ENCODE peak calls at places on chromosomes 5 and 9, in nine cellular contexts. C, N, P, R, Y, Q, E, W and M are unnamed samples.

GRCh38 chr5:142427529-142427928 is 102.7 kb upstream of the SPRY4 start:
- DNase-seq in C (no peak), N (no peak), P (no peak), R (no peak), Y (no peak), Q (no peak), E (peak), W (no peak), M (no peak)

GRCh38 chr9:110099236-110099741 is 108.7 kb downstream of the C9orf152 start:
- DNase-seq in C (no peak), N (no peak), P (no peak), R (no peak), Y (peak), Q (no peak), E (no peak), W (no peak), M (no peak)

GRCh38 chr5:124263680-124264491 is 482.6 kb downstream of the ZNF608 start:
- DNase-seq in C (no peak), N (no peak), P (no peak), R (no peak), Y (peak), Q (no peak), E (peak), W (no peak), M (no peak)

GRCh38 chr5:1772634-1773033 is 27.0 kb downstream of the MRPL36 start:
- DNase-seq in C (no peak), N (no peak), P (peak), R (no peak), Y (peak), Q (no peak), E (no peak), W (peak), M (no peak)

GRCh38 chr5:132557425-132557805 is 638 bp downstream of the RAD50 start:
- DNase-seq in C (peak), N (peak), P (peak), R (peak), Y (peak), Q (no peak), E (peak), W (no peak), M (no peak)

GRCh38 chr5:43105369-43106289 is 15.1 kb upstream of the ZNF131 start:
- DNase-seq in C (peak), N (peak), P (peak), R (peak), Y (peak), Q (peak), E (peak), W (peak), M (peak)

GRCh38 chr5:142015781-142016533 is 3.1 kb upstream of the GNPDA1 start:
- DNase-seq in C (peak), N (no peak), P (no peak), R (no peak), Y (peak), Q (no peak), E (peak), W (peak), M (no peak)

GRCh38 chr5:66717455-66718373 is 121.5 kb downstream of the MAST4 start:
- DNase-seq in C (no peak), N (no peak), P (no peak), R (no peak), Y (no peak), Q (no peak), E (no peak), W (no peak), M (no peak)

GRCh38 chr9:116190595-116190994 is 37.0 kb downstream of the PAPPA start:
- DNase-seq in C (no peak), N (no peak), P (no peak), R (no peak), Y (no peak), Q (no peak), E (no peak), W (no peak), M (no peak)

GRCh38 chr9:6271508-6272228 is 56.1 kb downstream of the IL33 start:
- DNase-seq in C (no peak), N (no peak), P (no peak), R (no peak), Y (no peak), Q (no peak), E (no peak), W (no peak), M (no peak)

GRCh38 chr9:6788175-6789016 is 30.6 kb downstream of the KDM4C start:
- DNase-seq in C (peak), N (no peak), P (peak), R (no peak), Y (peak), Q (no peak), E (peak), W (no peak), M (no peak)

GRCh38 chr5:140160432-140160831 is 14.6 kb upstream of the CYSTM1 start:
- DNase-seq in C (no peak), N (no peak), P (no peak), R (no peak), Y (no peak), Q (no peak), E (no peak), W (no peak), M (no peak)

GRCh38 chr5:140159014-140159927 is 15.7 kb upstream of the CYSTM1 start:
- DNase-seq in C (no peak), N (no peak), P (no peak), R (no peak), Y (no peak), Q (no peak), E (no peak), W (no peak), M (no peak)

GRCh38 chr5:140162781-140163180 is 12.2 kb upstream of the CYSTM1 start:
- DNase-seq in C (no peak), N (no peak), P (no peak), R (no peak), Y (no peak), Q (no peak), E (no peak), W (no peak), M (no peak)

GRCh38 chr5:140165101-140165920 is 9.7 kb upstream of the CYSTM1 start:
- DNase-seq in C (no peak), N (no peak), P (peak), R (no peak), Y (no peak), Q (no peak), E (peak), W (no peak), M (no peak)

DNA sequence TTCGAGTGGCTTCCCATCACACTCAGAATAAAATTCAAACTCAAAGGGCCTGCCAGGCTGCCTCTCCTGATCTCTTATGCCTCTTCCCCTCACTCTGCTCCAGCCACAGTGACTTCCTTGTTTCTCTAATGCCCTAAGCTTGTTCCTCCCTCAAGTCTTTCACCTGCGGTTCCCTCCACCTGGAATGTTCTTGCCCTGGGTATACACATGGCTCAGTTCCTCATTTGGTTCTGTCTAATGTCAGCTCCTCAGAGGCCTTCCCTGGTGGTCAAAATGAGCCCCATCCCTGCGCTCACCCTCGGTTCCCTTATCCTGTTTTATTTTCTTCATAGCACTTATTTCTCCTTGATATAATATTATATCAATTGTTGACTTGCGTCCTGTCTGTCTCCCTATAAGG is 12.7 kb upstream of the CYSTM1 start:
- DNase-seq in C (no peak), N (no peak), P (no peak), R (no peak), Y (no peak), Q (no peak), E (no peak), W (no peak), M (no peak)
- TF ChIP-seq CTCF in C (no peak), N (no peak), P (no peak), R (no peak), Y (no peak), Q (no peak), E (no peak), W (no peak), M (no peak)

GRCh38 chr5:172362755-172363154 is 79.2 kb upstream of the UBTD2 start:
- DNase-seq in C (no peak), N (no peak), P (no peak), R (no peak), Y (peak), Q (no peak), E (no peak), W (no peak), M (no peak)
- TF ChIP-seq CTCF in C (no peak), N (no peak), P (no peak), R (no peak), Y (no peak), Q (no peak), E (no peak), W (no peak), M (no peak)

GRCh38 chr5:149125386-149125891 is 15.9 kb upstream of the ABLIM3 start:
- DNase-seq in C (no peak), N (no peak), P (no peak), R (no peak), Y (no peak), Q (no peak), E (peak), W (no peak), M (no peak)
- TF ChIP-seq CTCF in C (peak), N (no peak), P (no peak), R (peak), Y (peak), Q (no peak), E (peak), W (no peak), M (peak)

GRCh38 chr5:170631471-170632195 is 127.8 kb downstream of the KCNIP1 start:
- DNase-seq in C (no peak), N (no peak), P (peak), R (peak), Y (no peak), Q (peak), E (peak), W (no peak), M (peak)
- TF ChIP-seq CTCF in C (peak), N (no peak), P (no peak), R (peak), Y (no peak), Q (no peak), E (peak), W (no peak), M (peak)

GRCh38 chr9:127341152-127341551 is 55.8 kb upstream of the SLC2A8 start:
- DNase-seq in C (no peak), N (no peak), P (no peak), R (no peak), Y (no peak), Q (no peak), E (no peak), W (no peak), M (no peak)
- TF ChIP-seq CTCF in C (no peak), N (no peak), P (no peak), R (no peak), Y (no peak), Q (no peak), E (no peak), W (no peak), M (no peak)

DNA sequence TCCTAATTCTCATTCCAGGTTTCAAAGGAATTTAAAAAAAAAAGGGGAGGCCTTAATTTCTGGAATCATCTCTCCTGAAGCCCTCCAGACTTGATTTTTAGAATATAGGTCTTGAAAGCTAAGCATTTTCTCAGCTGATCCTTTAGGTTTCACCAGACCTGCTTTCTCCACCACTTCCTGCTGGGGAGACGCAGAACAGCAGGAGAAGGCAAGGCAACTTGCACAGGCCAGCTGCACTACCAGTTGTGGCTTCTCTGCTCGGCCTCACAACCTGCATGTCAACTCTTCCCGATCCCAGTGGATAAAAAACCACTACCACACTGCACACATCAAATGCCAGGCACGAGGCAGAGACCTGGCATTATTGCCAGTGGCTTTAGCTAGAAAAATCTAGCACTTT is 119.8 kb downstream of the SIL1 start:
- DNase-seq in C (no peak), N (no peak), P (no peak), R (no peak), Y (no peak), Q (no peak), E (no peak), W (no peak), M (no peak)
- TF ChIP-seq CTCF in C (no peak), N (no peak), P (no peak), R (no peak), Y (no peak), Q (no peak), E (peak), W (no peak), M (no peak)

GRCh38 chr5:32325616-32326015 is 12.9 kb upstream of the MTMR12 start:
- DNase-seq in C (no peak), N (no peak), P (no peak), R (no peak), Y (no peak), Q (no peak), E (no peak), W (no peak), M (no peak)

GRCh38 chr5:32322882-32323281 is 10.1 kb upstream of the MTMR12 start:
- DNase-seq in C (no peak), N (no peak), P (no peak), R (no peak), Y (no peak), Q (no peak), E (no peak), W (no peak), M (no peak)

GRCh38 chr5:32325067-32325466 is 12.3 kb upstream of the MTMR12 start:
- DNase-seq in C (no peak), N (no peak), P (no peak), R (no peak), Y (peak), Q (no peak), E (no peak), W (no peak), M (no peak)

GRCh38 chr5:32326216-32326772 is 13.6 kb upstream of the MTMR12 start:
- DNase-seq in C (no peak), N (no peak), P (no peak), R (no peak), Y (no peak), Q (no peak), E (no peak), W (no peak), M (no peak)

GRCh38 chr5:32323741-32324140 is 11.0 kb upstream of the MTMR12 start:
- DNase-seq in C (no peak), N (no peak), P (no peak), R (no peak), Y (no peak), Q (no peak), E (peak), W (no peak), M (no peak)
- TF ChIP-seq CTCF in C (no peak), N (no peak), P (no peak), R (no peak), Y (no peak), Q (no peak), E (peak), W (no peak), M (no peak)

GRCh38 chr9:103167530-103167929 is 172.4 kb downstream of the CYLC2 start:
- DNase-seq in C (no peak), N (no peak), P (no peak), R (no peak), Y (no peak), Q (no peak), E (no peak), W (no peak), M (no peak)

GRCh38 chr9:103168254-103168653 is 173.1 kb downstream of the CYLC2 start:
- DNase-seq in C (no peak), N (no peak), P (no peak), R (no peak), Y (no peak), Q (no peak), E (no peak), W (no peak), M (no peak)

GRCh38 chr9:103169798-103170197 is 174.7 kb downstream of the CYLC2 start:
- DNase-seq in C (no peak), N (no peak), P (no peak), R (no peak), Y (no peak), Q (no peak), E (peak), W (no peak), M (no peak)
- TF ChIP-seq CTCF in C (no peak), N (no peak), P (no peak), R (no peak), Y (no peak), Q (no peak), E (peak), W (no peak), M (no peak)

GRCh38 chr5:135020111-135020895 is 13.7 kb downstream of the PITX1 start:
- DNase-seq in C (no peak), N (no peak), P (no peak), R (no peak), Y (no peak), Q (no peak), E (no peak), W (no peak), M (no peak)

GRCh38 chr5:135016926-135017325 is 17.1 kb downstream of the PITX1 start:
- DNase-seq in C (no peak), N (no peak), P (no peak), R (no peak), Y (no peak), Q (no peak), E (peak), W (no peak), M (no peak)

GRCh38 chr5:135015942-135016341 is 18.1 kb downstream of the PITX1 start:
- DNase-seq in C (no peak), N (no peak), P (no peak), R (no peak), Y (no peak), Q (no peak), E (peak), W (no peak), M (no peak)

GRCh38 chr5:135018457-135018856 is 15.6 kb downstream of the PITX1 start:
- DNase-seq in C (no peak), N (no peak), P (no peak), R (no peak), Y (no peak), Q (no peak), E (no peak), W (no peak), M (no peak)

DNA sequence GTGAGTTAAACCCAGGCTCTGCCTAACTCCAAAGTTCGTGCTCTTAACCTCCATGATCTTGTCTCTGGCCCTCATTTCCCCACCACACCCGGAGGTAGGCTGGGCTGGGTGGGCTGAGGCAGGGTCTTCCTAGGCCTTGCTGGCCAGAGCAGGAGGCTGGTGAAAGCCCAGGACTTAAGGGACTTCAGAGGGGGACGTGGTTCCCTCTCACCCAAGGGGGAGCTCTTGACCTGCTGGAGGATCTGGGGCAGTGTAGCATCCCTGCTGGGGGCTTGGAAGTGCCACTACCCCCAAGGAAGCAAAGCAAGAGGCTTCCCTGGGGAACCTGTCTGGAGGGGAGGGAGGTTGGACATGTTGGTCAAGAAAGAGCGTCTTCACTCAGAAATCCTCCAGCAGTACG is 14.7 kb downstream of the PITX1 start:
- DNase-seq in C (no peak), N (no peak), P (no peak), R (no peak), Y (no peak), Q (no peak), E (no peak), W (no peak), M (no peak)
- TF ChIP-seq CTCF in C (no peak), N (no peak), P (no peak), R (no peak), Y (no peak), Q (no peak), E (peak), W (no peak), M (no peak)

GRCh38 chr5:119578937-119579336 is 50.4 kb upstream of the FAM170A start:
- DNase-seq in C (no peak), N (no peak), P (peak), R (no peak), Y (peak), Q (no peak), E (peak), W (no peak), M (no peak)
- TF ChIP-seq CTCF in C (peak), N (no peak), P (peak), R (peak), Y (no peak), Q (no peak), E (peak), W (no peak), M (peak)